ENCODE peak calls at places on chromosome X, in four cellular contexts. H is CD8-positive, alpha-beta T cell; W is fibroblast of gingiva; P is GM12892. C is an unnamed sample.

GRCh38 chrX:76029385-76029784 is 143.5 kb upstream of the PBDC1 start:
- DNase-seq in H (no peak), W (no peak), P (no peak), C (no peak)

GRCh38 chrX:41382699-41383645 is 49.0 kb downstream of the DDX3X start:
- DNase-seq in H (no peak), W (peak), P (no peak), C (no peak)

GRCh38 chrX:47190445-47191269 is 3.0 kb upstream of the UBA1 start:
- DNase-seq in H (peak), W (peak), P (peak), C (peak)

GRCh38 chrX:4710618-4711433 is 997.4 kb upstream of the PRKX start:
- DNase-seq in H (no peak), W (no peak), P (no peak), C (no peak)

GRCh38 chrX:74211911-74212310 is 92.1 kb upstream of the ZCCHC13 start:
- DNase-seq in H (no peak), W (no peak), P (no peak), C (no peak)

GRCh38 chrX:19646298-19646697 is 131.0 kb upstream of the MAP3K15 start:
- DNase-seq in H (no peak), W (no peak), P (no peak), C (no peak)

GRCh38 chrX:348461-349117 is 30.0 kb upstream of the GTPBP6 start:
- DNase-seq in H (no peak), W (no peak), P (no peak), C (no peak)

GRCh38 chrX:40423299-40423698 is 157.5 kb upstream of the ATP6AP2 start:
- DNase-seq in H (no peak), W (no peak), P (no peak), C (no peak)

GRCh38 chrX:130741584-130741983 is 161.4 kb downstream of the ENOX2 start:
- DNase-seq in H (no peak), W (no peak), P (no peak), C (no peak)

GRCh38 chrX:65679071-65679540 is 11.7 kb downstream of the MSN start:
- DNase-seq in H (no peak), W (no peak), P (no peak), C (no peak)

GRCh38 chrX:44223150-44223549 is 120.3 kb downstream of the EFHC2 start:
- DNase-seq in H (no peak), W (peak), P (no peak), C (no peak)

GRCh38 chrX:151985955-151986354 is 11.5 kb upstream of the GABRE start:
- DNase-seq in H (no peak), W (peak), P (no peak), C (no peak)

GRCh38 chrX:147376601-147377387 is 534.9 kb upstream of the FMR1 start:
- DNase-seq in H (no peak), W (no peak), P (no peak), C (no peak)

GRCh38 chrX:40504801-40505605 is 75.8 kb upstream of the ATP6AP2 start:
- DNase-seq in H (no peak), W (peak), P (no peak), C (no peak)

GRCh38 chrX:107574054-107574683 is 54.1 kb upstream of the PRPS1 start:
- DNase-seq in H (no peak), W (peak), P (no peak), C (no peak)

GRCh38 chrX:42615161-42615563 is 162.8 kb downstream of the PPP1R2C start:
- DNase-seq in H (no peak), W (no peak), P (no peak), C (no peak)

GRCh38 chrX:47581731-47582647 is at the start of gene TIMP1:
- DNase-seq in H (peak), W (peak), P (peak), C (peak)

GRCh38 chrX:31555506-31555905 is 483.7 kb upstream of the FTHL17 start:
- DNase-seq in H (no peak), W (no peak), P (no peak), C (no peak)

GRCh38 chrX:103941201-103941975 is 21.0 kb upstream of the TMSB15B start:
- DNase-seq in H (no peak), W (peak), P (no peak), C (no peak)

GRCh38 chrX:18961686-18962085 is 22.2 kb downstream of the PHKA2 start:
- DNase-seq in H (no peak), W (no peak), P (no peak), C (no peak)

GRCh38 chrX:95949588-95949987 is 735.1 kb upstream of the DIAPH2 start:
- DNase-seq in H (no peak), W (no peak), P (no peak), C (no peak)

GRCh38 chrX:136541294-136541693 is 9.3 kb downstream of the VGLL1 start:
- DNase-seq in H (no peak), W (no peak), P (no peak), C (no peak)

GRCh38 chrX:119410854-119411253 is 11.7 kb downstream of the SLC25A43 start:
- DNase-seq in H (no peak), W (no peak), P (no peak), C (no peak)

GRCh38 chrX:96683997-96684338 is 674 bp upstream of the DIAPH2 start:
- DNase-seq in H (no peak), W (no peak), P (no peak), C (no peak)

GRCh38 chrX:119791437-119792231 is at the start of gene RPL39:
- DNase-seq in H (peak), W (peak), P (peak), C (peak)

GRCh38 chrX:16212436-16212835 is 45.2 kb downstream of the MAGEB17 start:
- DNase-seq in H (no peak), W (peak), P (no peak), C (no peak)

GRCh38 chrX:39067866-39068265 is 266.6 kb downstream of the MID1IP1 start:
- DNase-seq in H (no peak), W (peak), P (no peak), C (no peak)

GRCh38 chrX:85107407-85107806 is 103.7 kb downstream of the APOOL start:
- DNase-seq in H (no peak), W (peak), P (no peak), C (no peak)

GRCh38 chrX:150018931-150019331 is 80.6 kb upstream of the EOLA2 start:
- DNase-seq in H (no peak), W (peak), P (no peak), C (no peak)

GRCh38 chrX:22088326-22088725 is 56.2 kb downstream of the PHEX start:
- DNase-seq in H (no peak), W (no peak), P (no peak), C (no peak)

GRCh38 chrX:153646620-153647373 is at the start of gene DUSP9:
- DNase-seq in H (no peak), W (no peak), P (peak), C (no peak)

GRCh38 chrX:29662101-29662500 is 553.3 kb upstream of the MAGEB2 start:
- DNase-seq in H (no peak), W (peak), P (no peak), C (no peak)

GRCh38 chrX:150779367-150779766 is 86.2 kb downstream of the MTMR1 start:
- DNase-seq in H (no peak), W (no peak), P (no peak), C (no peak)

GRCh38 chrX:111857534-111857933 is 18.4 kb upstream of the TRPC5OS start:
- DNase-seq in H (no peak), W (no peak), P (no peak), C (no peak)

C was measured in GM18507.